ENCODE peak calls at places on chromosomes 4 and X, in nine cellular contexts. L is thoracic aorta; U is epithelial cell of esophagus; W is progenitor cell of endocrine pancreas; C is left lung; S is A549; X is activated T-cell treated with anti-CD3 and anti-CD28 coated beads, Interleukin-2, amount 50 U/mL, for 4 hours; I is foreskin fibroblast; B is cardiac muscle cell. T is an unnamed sample.

GRCh38 chr4:26866781-26867180 is 6.1 kb downstream of the STIM2 start:
- DNase-seq in W (no peak), U (no peak), L (no peak), S (no peak), B (no peak), X (no peak), I (no peak), C (no peak), T (no peak)

GRCh38 chr4:29853843-29854242 is 866.3 kb upstream of the PCDH7 start:
- DNase-seq in I (no peak), S (no peak), W (no peak), U (no peak), C (no peak), L (no peak), X (no peak), B (no peak), T (no peak)

GRCh38 chr4:94654714-94655113 is 103.0 kb upstream of the BMPR1B start:
- DNase-seq in S (peak), W (no peak), L (no peak), X (no peak), B (no peak), I (no peak), C (no peak), U (no peak), T (no peak)

GRCh38 chr4:98508825-98509539 is 149.4 kb downstream of the TSPAN5 start:
- DNase-seq in C (no peak), I (no peak), X (no peak), S (no peak), W (no peak), L (no peak), U (no peak), B (no peak), T (no peak)

GRCh38 chrX:118420462-118420861 is 74.6 kb downstream of the WDR44 start:
- DNase-seq in U (peak), I (no peak), S (no peak), B (peak), C (no peak), X (no peak), W (no peak), L (no peak), T (no peak)

GRCh38 chr4:24894243-24894642 is 18.6 kb downstream of the CCDC149 start:
- DNase-seq in W (no peak), X (no peak), C (no peak), L (no peak), S (no peak), I (no peak), U (no peak), B (no peak), T (no peak)

GRCh38 chrX:111131572-111131971 is 35.6 kb downstream of the PAK3 start:
- DNase-seq in S (no peak), L (no peak), X (no peak), C (no peak), I (no peak), U (peak), B (no peak), W (no peak), T (no peak)

GRCh38 chrX:1178580-1179057 is 33.8 kb downstream of the CRLF2 start:
- DNase-seq in X (no peak), B (no peak), U (peak), L (no peak), C (no peak), S (peak), I (peak), W (no peak), T (no peak)

GRCh38 chr4:109703664-109704351 is 563 bp upstream of the CASP6 start:
- DNase-seq in C (no peak), S (no peak), B (peak), L (no peak), X (no peak), W (no peak), U (peak), I (no peak), T (no peak)

GRCh38 chr4:38210396-38211114 is 250.4 kb downstream of the PTTG2 start:
- DNase-seq in B (peak), X (no peak), C (no peak), L (no peak), W (no peak), U (no peak), I (no peak), S (no peak), T (no peak)

GRCh38 chr4:152109585-152110509 is 349.0 kb upstream of the GATB start:
- DNase-seq in W (no peak), U (no peak), X (no peak), L (no peak), S (no peak), B (peak), C (no peak), I (peak), T (no peak)

GRCh38 chrX:116170444-116170843 is at the start of gene AGTR2:
- DNase-seq in I (no peak), L (no peak), S (no peak), C (no peak), X (no peak), B (no peak), U (no peak), W (no peak), T (no peak)

GRCh38 chr4:108779958-108780357 is 17.1 kb upstream of the ETNPPL start:
- DNase-seq in L (no peak), C (no peak), I (no peak), B (no peak), U (no peak), S (no peak), X (no peak), W (no peak), T (no peak)

T was measured in Panc1.